ENCODE peak calls at places on chromosomes 5 and 9, in five cellular contexts. B is spleen, K is fibroblast of mammary gland, M is mesendoderm, L is small intestine. N is an unnamed sample.

GRCh38 chr9:119968837-119969707 is 599.8 kb upstream of the BRINP1 start:
- DNase-seq in B (peak; percentile 90), K (peak; percentile 66), M (peak; percentile 79), L (peak; percentile 49), N (peak; percentile 90)

GRCh38 chr5:171080151-171080938 is 218.5 kb downstream of the RANBP17 start:
- DNase-seq in B (no peak), K (no peak), M (no peak), L (no peak), N (no peak)

GRCh38 chr9:132185164-132186009 is 23.5 kb downstream of the NTNG2 start:
- DNase-seq in B (no peak), K (no peak), M (peak; percentile 57), L (no peak), N (peak; percentile 60)

GRCh38 chr9:121485618-121486531 is 13.8 kb downstream of the GGTA1 start:
- DNase-seq in B (no peak), K (no peak), M (no peak), L (no peak), N (no peak)

GRCh38 chr5:160843240-160843639 is 8.8 kb downstream of the ATP10B start:
- DNase-seq in B (no peak), K (no peak), M (peak; percentile 6), L (no peak), N (no peak)

GRCh38 chr9:128091144-128091543 is 23.1 kb downstream of the SLC25A25 start:
- DNase-seq in B (peak; percentile 54), K (peak; percentile 92), M (peak; percentile 94), L (no peak), N (peak; percentile 94)

GRCh38 chr9:71690058-71690691 is 78.1 kb downstream of the CEMIP2 start:
- DNase-seq in B (no peak), K (peak; percentile 70), M (no peak), L (no peak), N (no peak)

GRCh38 chr9:87722393-87722792 is 3.5 kb upstream of the CTSL start:
- DNase-seq in B (no peak), K (no peak), M (no peak), L (no peak), N (no peak)

GRCh38 chr9:87237337-87237736 is 260.3 kb upstream of the DAPK1 start:
- DNase-seq in B (no peak), K (peak; percentile 15), M (no peak), L (no peak), N (no peak)

GRCh38 chr5:53418409-53418808 is 62.0 kb upstream of the FST start:
- DNase-seq in B (no peak), K (peak; percentile 64), M (peak; percentile 46), L (no peak), N (peak; percentile 73)

GRCh38 chr9:107293555-107294085 is 10.5 kb downstream of the RAD23B start:
- DNase-seq in B (no peak), K (no peak), M (no peak), L (no peak), N (no peak)

GRCh38 chr5:173278172-173278571 is 43.2 kb upstream of the NKX2-5 start:
- DNase-seq in B (no peak), K (no peak), M (no peak), L (no peak), N (no peak)

DNA sequence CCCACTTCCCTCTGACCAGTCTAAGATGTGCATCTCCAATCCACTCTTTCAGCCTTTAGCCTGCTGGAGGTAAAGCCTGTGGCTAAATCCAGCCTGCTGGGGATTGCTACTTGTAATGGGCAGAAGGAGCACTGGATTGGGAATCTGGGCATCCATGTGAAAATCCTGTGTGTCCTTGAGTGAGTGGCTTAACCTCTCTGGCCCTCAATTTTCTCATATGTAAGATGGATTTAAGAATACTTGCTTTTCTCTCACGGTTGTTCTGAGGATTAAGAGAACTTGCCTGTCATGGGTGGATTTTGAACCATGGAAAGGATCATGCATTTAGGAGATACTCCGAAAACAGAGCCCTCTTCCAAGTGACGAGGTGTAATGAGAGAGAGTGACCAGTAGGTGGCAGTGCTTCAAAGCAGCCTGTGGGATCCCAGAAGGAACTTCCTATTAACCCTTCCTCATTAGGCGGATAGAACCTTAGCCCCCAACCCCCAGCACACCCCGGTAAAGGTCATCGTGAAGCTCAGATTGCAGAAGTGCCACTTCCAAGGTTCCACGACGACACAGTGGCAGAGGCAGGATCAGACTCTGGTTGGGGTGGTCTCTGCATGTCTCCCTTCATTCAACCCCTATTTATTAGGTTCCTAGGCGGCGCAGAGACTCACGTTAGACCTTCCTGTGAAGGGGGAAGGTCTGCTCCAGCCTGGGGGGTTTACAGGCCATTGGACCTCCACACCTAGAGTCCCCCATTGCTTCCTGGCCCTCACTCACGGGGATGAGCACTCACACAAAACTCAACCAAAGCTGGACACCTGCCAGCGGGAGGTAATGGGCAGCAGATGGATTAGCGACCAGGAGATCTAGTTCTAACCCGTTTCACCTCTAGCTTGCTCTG is 68.7 kb upstream of the ZNF618 start:
- DNase-seq in B (no peak), K (peak; percentile 68), M (peak; percentile 68), L (peak; percentile 55), N (peak; percentile 77)
- H3K4me3 ChIP-seq in B (no peak overlapping the region), K (peak overlapping the region; percentile 41), M (no peak overlapping the region), L (no peak overlapping the region), N (peak overlapping the region; percentile 29)

GRCh38 chr9:16627967-16628366 is 242.5 kb downstream of the BNC2 start:
- DNase-seq in B (no peak), K (peak; percentile 100), M (no peak), L (no peak), N (no peak)

GRCh38 chr9:16625106-16625505 is 245.4 kb downstream of the BNC2 start:
- DNase-seq in B (no peak), K (peak; percentile 58), M (no peak), L (no peak), N (no peak)

GRCh38 chr9:16628421-16628820 is 242.0 kb downstream of the BNC2 start:
- DNase-seq in B (no peak), K (peak; percentile 73), M (no peak), L (no peak), N (no peak)

GRCh38 chr9:16625831-16626230 is 244.6 kb downstream of the BNC2 start:
- DNase-seq in B (no peak), K (peak; percentile 68), M (peak; percentile 69), L (no peak), N (peak; percentile 26)

GRCh38 chr9:16626577-16627130 is 243.8 kb downstream of the BNC2 start:
- DNase-seq in B (no peak), K (peak; percentile 93), M (peak; percentile 89), L (no peak), N (peak; percentile 70)
- H3K4me3 ChIP-seq in B (no peak overlapping the region), K (no peak overlapping the region), M (no peak overlapping the region), L (no peak overlapping the region), N (no peak overlapping the region)

GRCh38 chr9:70192707-70193106 is 66.1 kb upstream of the SMC5 start:
- DNase-seq in B (no peak), K (no peak), M (no peak), L (no peak), N (no peak)
- H3K4me3 ChIP-seq in B (no peak overlapping the region), K (no peak overlapping the region), M (no peak overlapping the region), L (no peak overlapping the region), N (no peak overlapping the region)

GRCh38 chr5:172110260-172110815 is 77.7 kb downstream of the STK10 start:
- DNase-seq in B (peak; percentile 79), K (no peak), M (no peak), L (no peak), N (no peak)
- H3K4me3 ChIP-seq in B (no peak overlapping the region), K (no peak overlapping the region), M (no peak overlapping the region), L (no peak overlapping the region), N (no peak overlapping the region)

GRCh38 chr5:132901036-132901435 is 27.6 kb downstream of the LEAP2 start:
- DNase-seq in B (no peak), K (no peak), M (no peak), L (no peak), N (no peak)
- H3K4me3 ChIP-seq in B (no peak overlapping the region), K (no peak overlapping the region), M (no peak overlapping the region), L (no peak overlapping the region), N (no peak overlapping the region)

DNA sequence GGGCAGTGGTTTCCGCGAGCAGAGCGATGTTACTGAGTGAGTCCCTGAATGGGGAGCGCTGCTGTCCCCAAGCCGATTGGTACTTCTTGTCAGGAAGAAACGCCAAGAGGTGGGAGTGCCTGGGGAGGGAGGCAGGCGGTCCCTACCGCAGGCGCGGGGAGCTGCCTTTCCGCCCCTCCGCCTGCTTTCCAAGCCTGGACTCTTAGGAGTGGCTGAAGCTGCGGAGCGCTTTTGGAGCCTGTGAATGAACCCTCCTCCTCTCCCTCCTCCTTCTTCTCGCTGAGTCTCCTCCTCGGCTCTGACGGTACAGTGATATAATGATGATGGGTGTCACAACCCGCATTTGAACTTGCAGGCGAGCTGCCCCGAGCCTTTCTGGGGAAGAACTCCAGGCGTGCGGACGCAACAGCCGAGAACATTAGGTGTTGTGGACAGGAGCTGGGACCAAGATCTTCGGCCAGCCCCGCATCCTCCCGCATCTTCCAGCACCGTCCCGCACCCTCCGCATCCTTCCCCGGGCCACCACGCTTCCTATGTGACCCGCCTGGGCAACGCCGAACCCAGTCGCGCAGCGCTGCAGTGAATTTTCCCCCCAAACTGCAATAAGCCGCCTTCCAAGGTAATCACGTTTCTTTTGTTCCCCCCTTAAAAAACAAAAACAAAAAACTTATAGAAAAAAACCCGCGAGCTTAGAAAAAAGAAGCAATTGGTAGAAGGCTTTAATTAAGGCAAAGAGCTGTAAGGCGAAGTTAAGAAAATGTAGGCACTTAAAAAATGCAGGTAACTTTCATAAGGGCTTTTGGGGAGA is at the start of gene VCAN:
- DNase-seq in B (peak; percentile 69), K (peak; percentile 86), M (peak; percentile 94), L (no peak), N (peak; percentile 84)
- H3K4me3 ChIP-seq in B (peak within 1 kb of the TSS; percentile 44), K (peak within 1 kb of the TSS; percentile 81), M (peak within 1 kb of the TSS; percentile 57), L (peak within 1 kb of the TSS; percentile 36), N (peak within 1 kb of the TSS; percentile 76)

DNA sequence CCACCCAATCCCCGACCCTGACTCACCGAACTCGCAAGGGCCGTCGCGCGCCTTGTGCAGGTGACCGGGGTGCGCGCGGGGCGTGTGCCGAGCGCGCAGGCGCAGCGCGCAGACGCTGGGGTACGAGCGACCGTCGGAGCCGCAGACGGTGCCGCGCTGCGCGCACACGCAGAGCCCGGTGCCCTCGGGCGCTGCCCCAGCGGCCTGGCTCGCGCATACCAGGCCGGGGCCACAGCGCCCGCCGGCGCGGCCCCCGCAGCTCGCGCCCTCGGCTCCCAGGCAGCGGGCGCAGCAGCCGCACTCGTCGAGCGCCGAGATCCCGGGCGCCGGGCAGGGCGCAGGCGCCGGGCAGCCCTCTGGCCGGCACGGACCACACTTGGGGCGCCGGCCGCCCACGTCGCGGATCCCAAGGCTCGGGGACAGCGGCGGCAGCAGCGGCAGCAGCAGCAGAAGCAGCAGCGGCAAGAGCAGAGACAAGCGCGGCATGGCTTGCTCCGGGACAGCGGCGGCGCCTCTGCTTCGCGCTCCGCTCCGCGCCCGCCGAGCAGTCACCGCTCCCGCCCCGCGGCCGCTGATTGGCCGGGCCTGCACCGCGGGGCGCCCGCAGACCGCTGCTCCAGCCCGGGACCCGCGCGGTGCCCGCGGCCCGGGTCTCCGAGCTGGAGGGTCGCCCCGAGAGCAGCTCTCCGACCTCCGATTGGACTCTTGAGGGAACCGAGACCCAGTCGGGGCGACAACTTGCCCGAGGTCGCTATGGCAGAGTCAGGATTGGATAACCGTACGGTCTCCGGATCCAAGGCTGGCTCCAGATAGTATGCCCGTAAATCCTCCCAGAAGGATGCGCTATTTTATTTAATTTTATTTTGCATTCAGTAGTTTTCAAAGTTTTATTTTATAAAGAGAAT is at the start of gene IGFBPL1:
- DNase-seq in B (no peak), K (no peak), M (peak; percentile 62), L (no peak), N (peak; percentile 70)
- H3K4me3 ChIP-seq in B (peak within 1 kb of the TSS; percentile 32), K (no peak within 1 kb of the TSS), M (peak within 1 kb of the TSS; percentile 23), L (no peak within 1 kb of the TSS), N (peak within 1 kb of the TSS; percentile 64)